ENCODE peak calls at places on chromosomes 16 and 17, in five cellular contexts. D is cardiac fibroblast, P is brain microvascular endothelial cell, N is lung, X is upper lobe of right lung. O is an unnamed sample.

GRCh38 chr16:81630632-81631026 is 148.5 kb upstream of the PLCG2 start:
- DNase-seq in X (no peak), D (no peak), N (no peak), P (no peak), O (no peak)

GRCh38 chr16:2856061-2856670 is 1.8 kb downstream of the PRSS22 start:
- DNase-seq in N (peak; percentile 58), P (no peak), D (no peak), X (no peak), O (no peak)

GRCh38 chr16:85568519-85568918 is 44.6 kb upstream of the GSE1 start:
- DNase-seq in P (no peak), D (no peak), N (peak; percentile 67), X (peak; percentile 87), O (no peak)

GRCh38 chr17:45222273-45222993 is 748 bp downstream of the FMNL1 start:
- DNase-seq in N (no peak), P (no peak), D (no peak), X (no peak), O (no peak)

GRCh38 chr17:5788266-5788900 is 204.1 kb upstream of the NLRP1 start:
- DNase-seq in N (no peak), X (no peak), D (peak; percentile 51), P (peak; percentile 46), O (peak; percentile 72)

GRCh38 chr16:77739493-77739892 is 17.2 kb downstream of the NUDT7 start:
- DNase-seq in D (peak; percentile 9), X (no peak), P (no peak), N (no peak), O (peak; percentile 8)

GRCh38 chr16:77843412-77843811 is 55.0 kb downstream of the VAT1L start:
- DNase-seq in X (no peak), N (no peak), P (no peak), D (no peak), O (no peak)

GRCh38 chr16:84461029-84461415 is 43.4 kb downstream of the MEAK7 start:
- DNase-seq in X (peak; percentile 32), N (no peak), P (no peak), D (no peak), O (no peak)

GRCh38 chr16:1991588-1992474 is 2.1 kb downstream of the SYNGR3 start:
- DNase-seq in P (peak; percentile 94), X (peak; percentile 97), N (peak; percentile 95), D (peak; percentile 93), O (peak; percentile 95)

GRCh38 chr17:63880706-63881105 is 1.0 kb downstream of the GH2 start:
- DNase-seq in D (no peak), X (no peak), P (no peak), N (no peak), O (no peak)

GRCh38 chr16:8623634-8624033 is 2.1 kb downstream of the METTL22 start:
- DNase-seq in N (no peak), D (peak; percentile 46), P (no peak), X (no peak), O (peak; percentile 73)

GRCh38 chr16:71895679-71896385 is 501 bp downstream of the IST1 start:
- DNase-seq in P (peak; percentile 20), D (peak; percentile 58), N (peak; percentile 49), X (peak; percentile 83), O (no peak)

GRCh38 chr17:68423251-68423650 is 34.0 kb downstream of the WIPI1 start:
- DNase-seq in D (no peak), N (no peak), P (no peak), X (no peak), O (no peak)

GRCh38 chr16:20774703-20775362 is 11.0 kb downstream of the ACSM3 start:
- DNase-seq in P (peak; percentile 76), X (peak; percentile 87), N (peak; percentile 84), D (peak; percentile 74), O (peak; percentile 38)

GRCh38 chr17:7014995-7015586 is 2.7 kb downstream of the RNASEK start:
- DNase-seq in N (no peak), X (no peak), D (peak; percentile 71), P (peak; percentile 78), O (no peak)

GRCh38 chr17:79174905-79175856 is 100.6 kb downstream of the ENGASE start:
- DNase-seq in P (no peak), D (peak; percentile 20), N (no peak), X (no peak), O (no peak)

GRCh38 chr16:49687603-49688002 is 168.3 kb downstream of the ZNF423 start:
- DNase-seq in X (no peak), D (no peak), N (no peak), P (no peak), O (no peak)

GRCh38 chr17:55527520-55528118 is 16.4 kb upstream of the SMIM36 start:
- DNase-seq in D (peak; percentile 70), P (peak; percentile 47), X (no peak), N (no peak), O (peak; percentile 80)

GRCh38 chr16:66468321-66468965 is 41.3 kb downstream of the BEAN1 start:
- DNase-seq in X (peak; percentile 36), N (no peak), P (no peak), D (no peak), O (no peak)

GRCh38 chr17:41787021-41787418 is 509 bp upstream of the JUP start:
- DNase-seq in D (no peak), P (no peak), X (no peak), N (no peak), O (no peak)
- H3K4me3 ChIP-seq in D (no peak overlapping the region), P (no peak overlapping the region), X (no peak overlapping the region), N (no peak overlapping the region), O (no peak overlapping the region)

GRCh38 chr17:30554839-30555751 is 77.9 kb downstream of the GOSR1 start:
- DNase-seq in X (peak; percentile 59), N (no peak), D (peak; percentile 46), P (peak; percentile 16), O (no peak)
- TF ChIP-seq CTCF in X (no peak), N (no peak), D (peak; percentile 33), P (peak; percentile 52), O (no peak)

GRCh38 chr17:40097087-40097486 is 3.3 kb downstream of the NR1D1 start:
- DNase-seq in D (no peak), X (no peak), P (no peak), N (no peak), O (no peak)
- H3K4me3 ChIP-seq in D (no peak overlapping the region), X (peak overlapping the region; percentile 86), P (no peak overlapping the region), N (no peak overlapping the region), O (no peak overlapping the region)

GRCh38 chr17:56866496-56866895 is 32.5 kb downstream of the DGKE start:
- DNase-seq in D (no peak), X (no peak), P (no peak), N (no peak), O (no peak)
- TF ChIP-seq CTCF in D (no peak), X (peak; percentile 12), P (peak; percentile 22), N (no peak), O (no peak)

O was measured in foreskin fibroblast.